ENCODE peak calls at places on chromosomes 2 and 18, in five cellular contexts. X, G, Y, A and T are unnamed samples.

GRCh38 chr2:44569397-44569970 is 207.7 kb downstream of the CAMKMT start:
- DNase-seq in X (no peak), G (no peak), Y (no peak), A (no peak), T (no peak)

GRCh38 chr2:198441246-198441645 is 636.9 kb downstream of the PLCL1 start:
- DNase-seq in X (no peak), G (peak), Y (no peak), A (no peak), T (no peak)

GRCh38 chr2:168567840-168568239 is 111.8 kb downstream of the CERS6 start:
- DNase-seq in X (no peak), G (no peak), Y (no peak), A (no peak), T (no peak)

GRCh38 chr2:213834331-213834730 is 550.1 kb downstream of the SPAG16 start:
- DNase-seq in X (no peak), G (peak), Y (no peak), A (no peak), T (peak)

GRCh38 chr2:212311807-212312404 is 226.7 kb downstream of the ERBB4 start:
- DNase-seq in X (no peak), G (no peak), Y (no peak), A (no peak), T (no peak)

GRCh38 chr2:98013407-98014042 is 17.8 kb upstream of the TMEM131 start:
- DNase-seq in X (no peak), G (no peak), Y (no peak), A (no peak), T (peak)

GRCh38 chr2:240198226-240198625 is 57.8 kb upstream of the OTOS start:
- DNase-seq in X (no peak), G (no peak), Y (peak), A (no peak), T (no peak)

GRCh38 chr18:48037481-48038271 is 107.2 kb upstream of the SMAD2 start:
- DNase-seq in X (peak), G (peak), Y (peak), A (peak), T (peak)

GRCh38 chr2:64049633-64050220 is 30.5 kb upstream of the VPS54 start:
- DNase-seq in X (peak), G (peak), Y (peak), A (peak), T (peak)

GRCh38 chr2:230011617-230012016 is 57.1 kb downstream of the SLC16A14 start:
- DNase-seq in X (no peak), G (no peak), Y (no peak), A (no peak), T (no peak)

GRCh38 chr2:121003391-121003790 is 267.7 kb downstream of the GLI2 start:
- DNase-seq in X (no peak), G (no peak), Y (no peak), A (no peak), T (no peak)

GRCh38 chr2:239316562-239317465 is 84.0 kb downstream of the HDAC4 start:
- DNase-seq in X (no peak), G (no peak), Y (peak), A (no peak), T (peak)

GRCh38 chr2:232931636-232932035 is 61.6 kb downstream of the SNORC start:
- DNase-seq in X (no peak), G (no peak), Y (no peak), A (no peak), T (no peak)

GRCh38 chr2:3091696-3092095 is 285.9 kb downstream of the EIPR1 start:
- DNase-seq in X (no peak), G (no peak), Y (no peak), A (no peak), T (no peak)

GRCh38 chr2:65075605-65076344 is 19.6 kb downstream of the CEP68 start:
- DNase-seq in X (peak), G (peak), Y (peak), A (peak), T (no peak)

GRCh38 chr18:5974696-5975095 is 79.4 kb upstream of the TMEM200C start:
- DNase-seq in X (no peak), G (no peak), Y (no peak), A (no peak), T (no peak)

GRCh38 chr18:63774511-63774910 is 707 bp upstream of the SERPINB7 start:
- DNase-seq in X (no peak), G (no peak), Y (no peak), A (no peak), T (no peak)

GRCh38 chr18:23617412-23618009 is 31.2 kb upstream of the NPC1 start:
- DNase-seq in X (no peak), G (no peak), Y (no peak), A (no peak), T (no peak)

GRCh38 chr2:95278051-95278471 is 3.8 kb downstream of the PROM2 start:
- DNase-seq in X (no peak), G (no peak), Y (peak), A (no peak), T (no peak)

GRCh38 chr2:191656389-191656788 is 21.5 kb upstream of the NABP1 start:
- DNase-seq in X (no peak), G (no peak), Y (no peak), A (no peak), T (peak)

GRCh38 chr2:112121682-112122254 is 16.4 kb upstream of the FBLN7 start:
- DNase-seq in X (peak), G (peak), Y (no peak), A (no peak), T (peak)

GRCh38 chr2:69980408-69980807 is 19.0 kb upstream of the ASPRV1 start:
- DNase-seq in X (no peak), G (no peak), Y (no peak), A (no peak), T (peak)

GRCh38 chr2:237075749-237076599 is 9.7 kb upstream of the COPS8 start:
- DNase-seq in X (no peak), G (no peak), Y (no peak), A (no peak), T (no peak)

GRCh38 chr2:479031-479430 is 191.1 kb upstream of the ALKAL2 start:
- DNase-seq in X (peak), G (peak), Y (no peak), A (no peak), T (no peak)

GRCh38 chr2:14082640-14083039 is 549.9 kb upstream of the LRATD1 start:
- DNase-seq in X (no peak), G (peak), Y (no peak), A (no peak), T (no peak)

GRCh38 chr18:26460449-26461091 is 87.8 kb downstream of the KCTD1 start:
- DNase-seq in X (no peak), G (no peak), Y (no peak), A (peak), T (peak)

GRCh38 chr2:175600024-175600831 is 401.8 kb downstream of the LNPK start:
- DNase-seq in X (no peak), G (peak), Y (no peak), A (peak), T (peak)
- H3K27ac ChIP-seq in X (no peak), G (no peak), Y (no peak), A (no peak), T (peak)

DNA sequence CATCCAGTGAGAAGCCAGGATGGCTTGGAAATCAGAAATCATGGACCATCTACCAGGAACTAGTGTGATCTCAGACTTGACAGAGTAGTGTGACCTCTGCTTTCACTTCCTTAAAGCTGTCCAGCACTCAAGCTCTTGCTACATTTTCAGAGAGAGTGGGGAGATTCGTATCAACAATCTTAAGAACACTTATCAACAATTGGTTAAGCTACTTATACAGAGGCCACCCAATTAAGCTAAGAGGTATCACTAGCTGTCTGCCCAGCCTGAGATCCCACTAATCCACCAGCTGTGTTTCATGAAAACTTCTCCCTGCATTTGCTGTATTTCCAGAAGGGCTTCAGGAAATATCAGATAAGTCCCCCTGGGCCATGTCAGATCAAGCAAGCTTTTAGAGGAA is 4.2 kb downstream of the RPRM start:
- DNase-seq in X (no peak), G (peak), Y (no peak), A (no peak), T (no peak)
- H3K4me3 ChIP-seq in X (no peak), G (no peak), Y (no peak), A (no peak), T (no peak)

GRCh38 chr18:74063552-74063951 is 84.1 kb downstream of the FBXO15 start:
- DNase-seq in X (no peak), G (no peak), Y (no peak), A (no peak), T (no peak)
- H3K27ac ChIP-seq in X (no peak), G (no peak), Y (peak), A (no peak), T (no peak)

GRCh38 chr2:74499269-74499939 is at the start of gene LBX2:
- DNase-seq in X (peak), G (no peak), Y (peak), A (no peak), T (peak)

GRCh38 chr2:74498500-74499268 is 719 bp downstream of the LBX2 start:
- DNase-seq in X (peak), G (peak), Y (peak), A (no peak), T (no peak)

GRCh38 chr2:74496997-74497776 is 2.2 kb downstream of the LBX2 start:
- DNase-seq in X (no peak), G (no peak), Y (peak), A (no peak), T (no peak)

GRCh38 chr2:74499940-74500577 is 656 bp upstream of the LBX2 start:
- DNase-seq in X (peak), G (no peak), Y (peak), A (no peak), T (no peak)

GRCh38 chr2:74497777-74498499 is 1.5 kb downstream of the LBX2 start:
- DNase-seq in X (peak), G (peak), Y (peak), A (no peak), T (no peak)
- H3K4me3 ChIP-seq in X (peak), G (no peak), Y (peak), A (peak), T (peak)

GRCh38 chr2:37914340-37914739 is 10.7 kb upstream of the RMDN2 start:
- DNase-seq in X (no peak), G (no peak), Y (no peak), A (no peak), T (no peak)

GRCh38 chr2:37917281-37918228 is 7.5 kb upstream of the RMDN2 start:
- DNase-seq in X (no peak), G (peak), Y (no peak), A (no peak), T (no peak)

GRCh38 chr2:37918742-37919186 is 6.3 kb upstream of the RMDN2 start:
- DNase-seq in X (no peak), G (no peak), Y (no peak), A (no peak), T (no peak)

GRCh38 chr2:37915773-37916172 is 9.3 kb upstream of the RMDN2 start:
- DNase-seq in X (no peak), G (no peak), Y (no peak), A (no peak), T (no peak)

GRCh38 chr2:37916512-37917082 is 8.5 kb upstream of the RMDN2 start:
- DNase-seq in X (no peak), G (no peak), Y (no peak), A (no peak), T (peak)
- H3K27ac ChIP-seq in X (no peak), G (no peak), Y (peak), A (no peak), T (no peak)

DNA sequence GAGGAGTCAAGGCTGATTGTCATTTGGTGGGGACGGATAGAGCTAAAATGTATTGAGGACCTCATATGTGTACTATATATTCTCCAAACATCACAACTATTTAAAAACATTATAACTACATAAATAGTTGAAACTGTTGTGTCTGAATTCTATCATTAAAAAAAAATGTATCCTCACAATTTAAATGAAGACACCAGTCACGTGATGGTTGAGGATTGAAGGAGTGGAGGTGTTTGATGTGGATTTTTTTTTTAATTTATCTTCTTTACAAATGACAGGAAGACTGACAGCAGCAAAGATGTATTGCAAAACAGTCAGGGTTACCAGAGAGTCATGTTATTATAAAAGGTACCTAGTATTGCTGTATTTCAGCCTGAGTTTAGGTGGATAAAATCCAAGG is 30.0 kb downstream of the GNAL start:
- DNase-seq in X (no peak), G (no peak), Y (no peak), A (no peak), T (no peak)
- H3K4me3 ChIP-seq in X (no peak), G (no peak), Y (no peak), A (no peak), T (no peak)

GRCh38 chr18:55317322-55317721 is 270.7 kb downstream of the TCF4 start:
- DNase-seq in X (no peak), G (no peak), Y (no peak), A (no peak), T (no peak)
- H3K27ac ChIP-seq in X (no peak), G (no peak), Y (peak), A (no peak), T (no peak)